ENCODE peak calls at places on chromosomes 7 and 10, in six cellular contexts. C, D, K, Z, Y and V are unnamed samples.

GRCh38 chr10:122164028-122164601 is 107.0 kb upstream of the BTBD16 start:
- DNase-seq in Y (no peak), Z (no peak), K (no peak), C (no peak), D (no peak), V (no peak)

GRCh38 chr7:48760528-48761265 is 163.7 kb upstream of the CDC14C start:
- DNase-seq in Y (no peak), D (no peak), K (no peak), Z (no peak), C (no peak), V (no peak)

GRCh38 chr7:103149808-103150180 is 895 bp upstream of the NAPEPLD start:
- DNase-seq in D (no peak), Y (no peak), K (no peak), Z (no peak), C (no peak), V (no peak)

GRCh38 chr10:74177140-74177677 is 26.2 kb downstream of the ADK start:
- DNase-seq in Z (peak; percentile 50), C (peak; percentile 31), D (no peak), Y (peak; percentile 17), K (peak; percentile 20), V (no peak)

GRCh38 chr7:148687555-148687954 is 11.1 kb upstream of the CUL1 start:
- DNase-seq in C (no peak), Z (no peak), Y (no peak), D (no peak), K (no peak), V (no peak)

GRCh38 chr7:77501165-77501515 is 36.0 kb upstream of the PTPN12 start:
- DNase-seq in Y (no peak), Z (no peak), K (no peak), D (no peak), C (no peak), V (no peak)

GRCh38 chr10:63553031-63553430 is 31.8 kb downstream of the REEP3 start:
- DNase-seq in Z (no peak), K (peak; percentile 33), C (no peak), D (no peak), Y (no peak), V (no peak)

GRCh38 chr10:77836299-77836820 is 90.2 kb downstream of the DLG5 start:
- DNase-seq in C (peak; percentile 69), K (no peak), D (peak; percentile 23), Y (peak; percentile 73), Z (peak; percentile 47), V (peak; percentile 35)

GRCh38 chr10:10198388-10198787 is 819.3 kb upstream of the CELF2 start:
- DNase-seq in Z (no peak), Y (no peak), C (no peak), K (no peak), D (no peak), V (no peak)

GRCh38 chr7:144414815-144415214 is 11.3 kb upstream of the NOBOX start:
- DNase-seq in C (no peak), D (no peak), Z (no peak), Y (no peak), K (no peak), V (no peak)

GRCh38 chr7:30934732-30935568 is 23.3 kb downstream of the AQP1 start:
- DNase-seq in Z (peak; percentile 53), Y (no peak), D (no peak), K (no peak), C (no peak), V (peak; percentile 52)

GRCh38 chr10:79179404-79180309 is 110.9 kb downstream of the ZMIZ1 start:
- DNase-seq in K (no peak), Z (no peak), Y (no peak), C (no peak), D (no peak), V (no peak)

GRCh38 chr10:17387861-17388503 is 66.4 kb downstream of the ST8SIA6 start:
- DNase-seq in Z (peak; percentile 34), C (no peak), D (no peak), Y (no peak), K (no peak), V (no peak)

GRCh38 chr10:59891349-59891748 is 15.0 kb downstream of the CCDC6 start:
- DNase-seq in K (no peak), Z (no peak), C (no peak), Y (no peak), D (no peak), V (no peak)
- H3K4me1 ChIP-seq in K (peaks cover 10% of the 10 kb centered on the region), Z (peaks cover 8% of the 10 kb centered on the region), C (peaks cover 33% of the 10 kb centered on the region), Y (peaks cover 39% of the 10 kb centered on the region), D (no peaks in the 10 kb centered on the region), V (peaks cover 66% of the 10 kb centered on the region)

GRCh38 chr7:157832866-157833607 is 496.2 kb downstream of the DNAJB6 start:
- DNase-seq in Z (no peak), Y (no peak), C (no peak), D (no peak), K (no peak), V (no peak)

GRCh38 chr7:157834501-157835143 is 497.8 kb downstream of the DNAJB6 start:
- DNase-seq in Z (no peak), C (no peak), K (no peak), D (no peak), Y (no peak), V (no peak)

GRCh38 chr7:157830331-157830730 is 493.5 kb downstream of the DNAJB6 start:
- DNase-seq in D (peak; percentile 12), Z (no peak), C (no peak), Y (no peak), K (no peak), V (no peak)

GRCh38 chr7:157831143-157831900 is 494.5 kb downstream of the DNAJB6 start:
- DNase-seq in D (no peak), Z (no peak), C (no peak), K (no peak), Y (no peak), V (no peak)

DNA sequence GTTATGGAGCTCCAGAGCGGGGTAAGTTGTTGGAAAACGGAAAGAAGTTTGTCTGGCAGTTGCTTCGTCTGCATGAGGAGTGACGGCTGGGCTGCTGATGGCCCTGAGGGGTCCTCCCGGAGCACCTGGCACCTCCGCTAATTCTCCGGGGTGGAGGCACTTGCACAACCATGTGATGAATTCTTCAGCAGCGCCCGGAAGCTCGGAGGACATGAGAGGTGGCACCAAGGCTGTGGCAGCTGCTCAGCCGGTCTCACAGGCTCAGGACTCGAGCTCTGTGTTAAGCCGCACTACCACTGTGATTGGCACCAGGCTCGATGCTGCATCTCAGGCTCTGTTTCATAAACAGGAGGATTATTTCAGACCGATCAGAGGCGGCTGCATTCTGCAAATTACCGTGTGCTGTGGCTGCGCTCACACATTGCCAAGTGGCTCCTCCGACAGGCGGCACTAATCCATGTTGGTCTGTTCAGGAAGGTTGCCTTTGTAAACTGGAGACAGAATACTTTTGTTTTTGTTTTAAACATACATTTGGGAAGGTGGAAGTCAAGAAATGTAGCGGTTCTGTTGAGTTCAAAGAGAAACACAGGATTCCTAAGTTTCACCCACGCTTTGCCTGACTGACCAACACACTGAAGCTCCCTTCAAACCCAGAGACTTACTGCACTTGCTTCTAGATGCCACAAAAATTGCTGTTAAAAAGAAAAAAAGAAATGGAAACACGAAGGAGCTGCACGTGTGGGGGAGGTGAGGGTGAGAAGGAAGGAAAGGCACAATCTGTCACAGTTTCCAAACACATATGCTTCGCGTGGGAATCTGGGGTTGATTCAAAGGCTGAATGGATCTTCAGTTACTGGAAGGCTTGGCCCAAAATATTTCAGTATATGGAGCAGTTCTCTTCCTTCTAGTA is 495.4 kb downstream of the DNAJB6 start:
- DNase-seq in D (no peak), Z (no peak), C (no peak), K (no peak), Y (no peak), V (no peak)
- H3K9me3 ChIP-seq in D (peaks cover 5% of the 10 kb centered on the region), Z (no peaks in the 10 kb centered on the region), C (no peaks in the 10 kb centered on the region), K (no peaks in the 10 kb centered on the region), Y (no peaks in the 10 kb centered on the region), V (no peaks in the 10 kb centered on the region)

GRCh38 chr7:5699467-5699866 is 82.0 kb downstream of the RNF216 start:
- DNase-seq in D (no peak), C (no peak), Z (no peak), Y (no peak), K (no peak), V (no peak)
- H3K27ac ChIP-seq in D (peak overlapping the region; percentile 54), C (peak overlapping the region; percentile 14), Z (no peak overlapping the region), Y (no peak overlapping the region), K (no peak overlapping the region), V (peak overlapping the region; percentile 94)

GRCh38 chr10:6070647-6071046 is 8.5 kb upstream of the IL2RA start:
- DNase-seq in K (no peak), D (no peak), C (no peak), Z (no peak), Y (no peak), V (no peak)
- H3K4me1 ChIP-seq in K (no peaks in the 10 kb centered on the region), D (no peaks in the 10 kb centered on the region), C (peaks cover 95% of the 10 kb centered on the region), Z (no peaks in the 10 kb centered on the region), Y (peaks cover 65% of the 10 kb centered on the region), V (no peaks in the 10 kb centered on the region)

GRCh38 chr7:68841004-68841403 is 757.3 kb upstream of the AUTS2 start:
- DNase-seq in D (no peak), K (no peak), C (no peak), Y (no peak), Z (no peak), V (no peak)
- H3K9me3 ChIP-seq in D (peaks cover 9% of the 10 kb centered on the region), K (no peaks in the 10 kb centered on the region), C (no peaks in the 10 kb centered on the region), Y (no peaks in the 10 kb centered on the region), Z (no peaks in the 10 kb centered on the region), V (no peaks in the 10 kb centered on the region)

GRCh38 chr10:69703766-69704191 is 73.7 kb downstream of the FAM241B start:
- DNase-seq in Z (no peak), K (no peak), C (no peak), D (no peak), Y (no peak), V (no peak)
- H3K27ac ChIP-seq in Z (no peak overlapping the region), K (no peak overlapping the region), C (no peak overlapping the region), D (no peak overlapping the region), Y (no peak overlapping the region), V (no peak overlapping the region)

GRCh38 chr10:86819567-86819966 is 63.1 kb downstream of the BMPR1A start:
- DNase-seq in Y (no peak), Z (no peak), D (no peak), K (no peak), C (no peak), V (no peak)
- H3K4me1 ChIP-seq in Y (no peaks in the 10 kb centered on the region), Z (no peaks in the 10 kb centered on the region), D (no peaks in the 10 kb centered on the region), K (peaks cover 2% of the 10 kb centered on the region), C (no peaks in the 10 kb centered on the region), V (no peaks in the 10 kb centered on the region)

GRCh38 chr10:38174341-38174740 is 80.2 kb downstream of the ZNF37A start:
- DNase-seq in D (no peak), Z (no peak), K (no peak), C (no peak), Y (no peak), V (no peak)
- H3K9me3 ChIP-seq in D (no peaks in the 10 kb centered on the region), Z (no peaks in the 10 kb centered on the region), K (no peaks in the 10 kb centered on the region), C (no peaks in the 10 kb centered on the region), Y (no peaks in the 10 kb centered on the region), V (no peaks in the 10 kb centered on the region)